ENCODE peak calls at places on chromosomes 13 and 19, in nine cellular contexts. O is EL; B is GM20000; W is activated CD4-positive, alpha-beta T cell treated with anti-CD3 and anti-CD28 coated beads, Interleukin-2, amount 50 U/mL, for 24 hours; Q is Calu3; G is DMS53; N is nephron progenitor cell; C is NCI-H2081; D is NCI-H524. H is an unnamed sample.

GRCh38 chr19:40213882-40214570 is 4.2 kb downstream of the TTC9B start:
- DNase-seq in W (no peak), D (no peak), N (no peak), O (no peak), Q (no peak), B (peak; percentile 42), C (no peak), G (no peak), H (no peak)

GRCh38 chr19:3295581-3295980 is 70.8 kb upstream of the NFIC start:
- DNase-seq in B (no peak), G (no peak), W (no peak), O (no peak), D (no peak), Q (no peak), C (no peak), N (no peak), H (no peak)

GRCh38 chr13:111005808-111006494 is 91.1 kb upstream of the ANKRD10 start:
- DNase-seq in D (no peak), C (no peak), G (peak; percentile 18), W (no peak), Q (no peak), O (peak; percentile 28), B (no peak), N (peak; percentile 26), H (no peak)

GRCh38 chr13:74575729-74576125 is 441.5 kb upstream of the KLF12 start:
- DNase-seq in O (peak; percentile 72), B (no peak), W (peak; percentile 9), N (peak; percentile 77), C (peak; percentile 49), Q (no peak), D (peak; percentile 30), G (peak; percentile 45), H (no peak)

GRCh38 chr13:27086599-27087265 is 84.9 kb downstream of the USP12 start:
- DNase-seq in N (no peak), D (no peak), C (no peak), O (no peak), G (no peak), Q (no peak), B (no peak), W (no peak), H (no peak)

GRCh38 chr19:18500820-18501219 is 21.1 kb downstream of the ELL start:
- DNase-seq in O (no peak), G (no peak), D (no peak), C (no peak), Q (no peak), B (no peak), N (no peak), W (no peak), H (no peak)

GRCh38 chr13:102710261-102710679 is 15.4 kb upstream of the METTL21C start:
- DNase-seq in D (no peak), B (no peak), C (no peak), N (no peak), Q (no peak), G (no peak), O (no peak), W (no peak), H (no peak)

GRCh38 chr19:575527-576506 is 3.4 kb downstream of the BSG start:
- DNase-seq in D (no peak), B (no peak), O (peak; percentile 67), C (no peak), G (no peak), W (no peak), N (no peak), Q (no peak), H (peak; percentile 45)

GRCh38 chr13:64453831-64454230 is 2776.3 kb downstream of the PCDH9 start:
- DNase-seq in D (peak; percentile 27), O (peak; percentile 6), Q (no peak), B (no peak), N (no peak), C (no peak), G (peak; percentile 3), W (no peak), H (no peak)

GRCh38 chr13:30580852-30581502 is 36.7 kb upstream of the USPL1 start:
- DNase-seq in B (no peak), C (no peak), N (no peak), Q (no peak), D (no peak), W (no peak), O (no peak), G (peak; percentile 7), H (no peak)

GRCh38 chr19:10431254-10431942 is 11.1 kb downstream of the PDE4A start:
- DNase-seq in Q (no peak), B (peak; percentile 78), G (peak; percentile 61), W (no peak), C (no peak), N (no peak), O (no peak), D (no peak), H (no peak)

GRCh38 chr19:35318679-35319448 is 10.1 kb upstream of the CD22 start:
- DNase-seq in D (no peak), N (no peak), O (peak; percentile 91), W (no peak), Q (peak; percentile 91), C (no peak), B (no peak), G (peak; percentile 57), H (no peak)

GRCh38 chr13:85108356-85108755 is 690.9 kb downstream of the SLITRK6 start:
- DNase-seq in O (no peak), D (no peak), C (no peak), B (no peak), G (peak; percentile 1), W (no peak), Q (no peak), N (no peak), H (no peak)

GRCh38 chr19:53808710-53809125 is 15.4 kb downstream of the NLRP12 start:
- DNase-seq in O (peak; percentile 53), B (no peak), G (peak; percentile 26), D (no peak), N (no peak), C (no peak), W (no peak), Q (peak; percentile 38), H (peak; percentile 25)

GRCh38 chr13:33281951-33282595 is 3.5 kb downstream of the STARD13 start:
- DNase-seq in N (no peak), B (no peak), O (peak; percentile 89), G (no peak), C (no peak), Q (no peak), D (no peak), W (no peak), H (no peak)

GRCh38 chr19:18848860-18849661 is 17.3 kb downstream of the UPF1 start:
- DNase-seq in Q (no peak), D (no peak), O (peak; percentile 65), N (no peak), B (no peak), W (no peak), G (no peak), C (no peak), H (no peak)

GRCh38 chr19:55383789-55384575 is at the start of gene TMEM238:
- DNase-seq in G (peak; percentile 90), Q (peak; percentile 83), C (peak; percentile 71), O (peak; percentile 70), N (peak; percentile 72), D (peak; percentile 26), B (peak; percentile 90), W (no peak), H (peak; percentile 76)

GRCh38 chr13:46062190-46062589 is 9.6 kb upstream of the ZC3H13 start:
- DNase-seq in Q (no peak), O (peak; percentile 83), G (peak; percentile 1), B (no peak), N (no peak), W (no peak), D (no peak), C (no peak), H (no peak)

GRCh38 chr13:41813426-41813825 is 147.5 kb downstream of the VWA8 start:
- DNase-seq in N (no peak), O (peak; percentile 61), G (no peak), W (no peak), Q (no peak), B (no peak), D (no peak), C (no peak), H (no peak)

GRCh38 chr19:35675589-35676140 is 9.3 kb downstream of the UPK1A start:
- DNase-seq in D (no peak), N (no peak), G (no peak), W (no peak), Q (no peak), B (no peak), C (no peak), O (no peak), H (no peak)

GRCh38 chr19:18194554-18195238 is 1.7 kb downstream of the MPV17L2 start:
- DNase-seq in B (no peak), C (no peak), W (no peak), G (no peak), Q (no peak), O (peak; percentile 36), N (peak; percentile 58), D (no peak), H (peak; percentile 78)

GRCh38 chr13:110338441-110339101 is 31.5 kb downstream of the COL4A2 start:
- DNase-seq in B (no peak), W (no peak), G (no peak), D (no peak), O (no peak), N (no peak), C (no peak), Q (no peak), H (no peak)

GRCh38 chr19:38977445-38978314 is 2.1 kb upstream of the FBXO17 start:
- DNase-seq in C (no peak), D (no peak), B (peak; percentile 81), G (no peak), N (no peak), Q (peak; percentile 54), O (peak; percentile 17), W (no peak), H (no peak)

GRCh38 chr13:112926003-112926402 is 43.0 kb upstream of the MCF2L start:
- DNase-seq in W (no peak), O (no peak), N (no peak), C (no peak), D (no peak), B (no peak), G (no peak), Q (no peak), H (no peak)

GRCh38 chr13:51283361-51283760 is 56.1 kb upstream of the SERPINE3 start:
- DNase-seq in N (no peak), W (no peak), O (no peak), G (no peak), C (no peak), D (no peak), B (no peak), Q (no peak), H (no peak)

GRCh38 chr13:114259974-114260373 is 21.4 kb upstream of the UPF3A start:
- DNase-seq in D (no peak), G (peak; percentile 82), Q (no peak), C (peak; percentile 92), O (no peak), N (no peak), W (no peak), B (no peak), H (no peak)

GRCh38 chr19:45553464-45553863 is 31.1 kb downstream of the OPA3 start:
- DNase-seq in G (no peak), W (no peak), B (no peak), C (no peak), D (no peak), O (no peak), N (peak; percentile 40), Q (no peak), H (no peak)

GRCh38 chr13:99086869-99087129 is 108.9 kb upstream of the DOCK9 start:
- DNase-seq in Q (no peak), G (peak; percentile 61), O (peak; percentile 45), W (peak; percentile 13), B (no peak), D (no peak), N (no peak), C (peak; percentile 39), H (no peak)

GRCh38 chr13:113935523-113935922 is 38.4 kb downstream of the C13orf46 start:
- DNase-seq in B (no peak), O (no peak), W (no peak), C (peak; percentile 64), D (no peak), Q (no peak), G (no peak), N (no peak), H (peak; percentile 29)

GRCh38 chr13:24146961-24147569 is 13.5 kb upstream of the SPATA13 start:
- DNase-seq in O (no peak), Q (no peak), W (no peak), C (no peak), B (no peak), D (no peak), G (peak; percentile 68), N (no peak), H (no peak)

GRCh38 chr19:37983153-37983552 is 76.1 kb downstream of the SIPA1L3 start:
- DNase-seq in G (no peak), B (no peak), O (no peak), W (no peak), Q (no peak), N (no peak), C (no peak), D (no peak), H (no peak)

H was measured in HAP-1.